ENCODE peak calls at places on chromosomes 3 and 15, in five cellular contexts. H is activated T-helper 9 cell treated with anti-CD3 and anti-CD28 coated beads, Interleukin-2, amount 50 U/mL, for 16 hours; F is nucleus accumbens; K is KG1; W is ACHN. A is an unnamed sample.

GRCh38 chr15:78830514-78831228 is 19.4 kb upstream of the ADAMTS7 start:
- DNase-seq in W (no peak), F (no peak), K (no peak), H (no peak), A (no peak)

GRCh38 chr15:69537085-69537484 is 84.5 kb downstream of the RPLP1 start:
- DNase-seq in F (no peak), H (no peak), K (no peak), W (no peak), A (no peak)

GRCh38 chr3:141853146-141853690 is 23.2 kb upstream of the ATP1B3 start:
- DNase-seq in F (no peak), H (no peak), W (no peak), K (no peak), A (no peak)

GRCh38 chr3:197392961-197393360 is 94.5 kb upstream of the DLG1 start:
- DNase-seq in W (peak), H (no peak), F (no peak), K (no peak), A (no peak)

GRCh38 chr15:52424856-52425431 is 103.7 kb downstream of the MYO5A start:
- DNase-seq in H (no peak), F (no peak), K (no peak), W (no peak), A (no peak)

GRCh38 chr3:122014741-122015140 is 7.3 kb downstream of the ILDR1 start:
- DNase-seq in W (no peak), K (no peak), F (no peak), H (no peak), A (no peak)

GRCh38 chr3:102113421-102114041 is 264.2 kb downstream of the NFKBIZ start:
- DNase-seq in K (no peak), H (no peak), F (no peak), W (peak), A (no peak)

GRCh38 chr3:100288288-100288894 is 27.6 kb downstream of the TBC1D23 start:
- DNase-seq in K (no peak), F (no peak), H (no peak), W (no peak), A (no peak)

A was measured in natural killer cell treated with Interleukin-12 subunit alpha and Interleukin-12 subunit beta and Interleukin-15 and Interleukin-18, amount 100 ng/mL, for 72 hours.